ENCODE peak calls at places on chromosomes 1 and 21, in seven cellular contexts. One of them, this sample, is unnamed. For H3K4me1, the result is how much of the 10 kb centered on the place peaks cover.

GRCh38 chr1:1883092-1883858 is 7.6 kb downstream of the GNB1 start:
- DNase-seq in stomach: no peak
- DNase-seq in A549: no peak
- DNase-seq in hepatocyte: no peak
- DNase-seq in fibroblast of lung: no peak
- DNase-seq in left ventricle myocardium inferior: no peak
- DNase-seq in spleen: no peak
- DNase-seq in this sample: peak

GRCh38 chr1:208772891-208773290 is 528.7 kb upstream of the PLXNA2 start:
- DNase-seq in stomach: no peak
- DNase-seq in A549: no peak
- DNase-seq in hepatocyte: no peak
- DNase-seq in fibroblast of lung: no peak
- DNase-seq in left ventricle myocardium inferior: no peak
- DNase-seq in spleen: no peak
- DNase-seq in this sample: no peak

GRCh38 chr1:26932536-26932935 is 11.0 kb downstream of the NUDC start:
- DNase-seq in stomach: no peak
- DNase-seq in A549: no peak
- DNase-seq in hepatocyte: no peak
- DNase-seq in fibroblast of lung: no peak
- DNase-seq in left ventricle myocardium inferior: no peak
- DNase-seq in spleen: no peak
- DNase-seq in this sample: no peak

GRCh38 chr1:208837242-208837641 is 593.1 kb upstream of the PLXNA2 start:
- DNase-seq in stomach: no peak
- DNase-seq in A549: no peak
- DNase-seq in hepatocyte: no peak
- DNase-seq in fibroblast of lung: no peak
- DNase-seq in left ventricle myocardium inferior: no peak
- DNase-seq in spleen: no peak
- DNase-seq in this sample: no peak

GRCh38 chr1:226104671-226105121 is 42.2 kb downstream of the H3-3A start:
- DNase-seq in stomach: no peak
- DNase-seq in A549: no peak
- DNase-seq in hepatocyte: no peak
- DNase-seq in fibroblast of lung: no peak
- DNase-seq in left ventricle myocardium inferior: no peak
- DNase-seq in spleen: peak
- DNase-seq in this sample: no peak

GRCh38 chr1:204261746-204262505 is 48.1 kb upstream of the GOLT1A start:
- DNase-seq in stomach: no peak
- DNase-seq in A549: no peak
- DNase-seq in hepatocyte: no peak
- DNase-seq in fibroblast of lung: peak
- DNase-seq in left ventricle myocardium inferior: no peak
- DNase-seq in spleen: no peak
- DNase-seq in this sample: peak

GRCh38 chr1:223363057-223363855 is 720 bp downstream of the SUSD4 start:
- DNase-seq in stomach: no peak
- DNase-seq in A549: peak
- DNase-seq in hepatocyte: peak
- DNase-seq in fibroblast of lung: peak
- DNase-seq in left ventricle myocardium inferior: peak
- DNase-seq in spleen: no peak
- DNase-seq in this sample: peak

GRCh38 chr1:160779662-160780397 is 16.1 kb upstream of the LY9 start:
- DNase-seq in stomach: no peak
- DNase-seq in A549: peak
- DNase-seq in hepatocyte: peak
- DNase-seq in fibroblast of lung: no peak
- DNase-seq in left ventricle myocardium inferior: no peak
- DNase-seq in spleen: peak
- DNase-seq in this sample: no peak

GRCh38 chr21:33661146-33661545 is 18.8 kb downstream of the ITSN1 start:
- DNase-seq in stomach: no peak
- DNase-seq in A549: no peak
- DNase-seq in hepatocyte: no peak
- DNase-seq in fibroblast of lung: no peak
- DNase-seq in left ventricle myocardium inferior: no peak
- DNase-seq in spleen: no peak
- DNase-seq in this sample: no peak

GRCh38 chr1:223189903-223190724 is 47.1 kb upstream of the TLR5 start:
- DNase-seq in stomach: no peak
- DNase-seq in A549: no peak
- DNase-seq in hepatocyte: no peak
- DNase-seq in fibroblast of lung: no peak
- DNase-seq in left ventricle myocardium inferior: no peak
- DNase-seq in spleen: no peak
- DNase-seq in this sample: no peak

GRCh38 chr1:225446298-225446941 is 18.6 kb upstream of the LBR start:
- DNase-seq in stomach: no peak
- DNase-seq in A549: no peak
- DNase-seq in hepatocyte: no peak
- DNase-seq in fibroblast of lung: no peak
- DNase-seq in left ventricle myocardium inferior: no peak
- DNase-seq in spleen: no peak
- DNase-seq in this sample: no peak

GRCh38 chr1:161782886-161783285 is 16.8 kb downstream of the ATF6 start:
- DNase-seq in stomach: no peak
- DNase-seq in A549: no peak
- DNase-seq in hepatocyte: no peak
- DNase-seq in fibroblast of lung: no peak
- DNase-seq in left ventricle myocardium inferior: no peak
- DNase-seq in spleen: no peak
- DNase-seq in this sample: no peak

GRCh38 chr1:71473331-71473730 is 392.5 kb upstream of the ZRANB2 start:
- DNase-seq in stomach: no peak
- DNase-seq in A549: no peak
- DNase-seq in hepatocyte: no peak
- DNase-seq in fibroblast of lung: no peak
- DNase-seq in left ventricle myocardium inferior: no peak
- DNase-seq in spleen: no peak
- DNase-seq in this sample: no peak

GRCh38 chr21:27104749-27105439 is 138.0 kb upstream of the ADAMTS5 start:
- DNase-seq in stomach: no peak
- DNase-seq in A549: no peak
- DNase-seq in hepatocyte: no peak
- DNase-seq in fibroblast of lung: peak
- DNase-seq in left ventricle myocardium inferior: no peak
- DNase-seq in spleen: no peak
- DNase-seq in this sample: no peak

GRCh38 chr1:3064901-3065300 is 4.1 kb upstream of the PRDM16 start:
- DNase-seq in stomach: peak
- DNase-seq in A549: no peak
- DNase-seq in hepatocyte: no peak
- DNase-seq in fibroblast of lung: no peak
- DNase-seq in left ventricle myocardium inferior: no peak
- DNase-seq in spleen: no peak
- DNase-seq in this sample: peak
- H3K4me1 ChIP-seq in stomach: half or more
- H3K4me1 ChIP-seq in A549: under half
- H3K4me1 ChIP-seq in hepatocyte: under half
- H3K4me1 ChIP-seq in fibroblast of lung: under half
- H3K4me1 ChIP-seq in left ventricle myocardium inferior: half or more
- H3K4me1 ChIP-seq in spleen: under half
- H3K4me1 ChIP-seq in this sample: under half

GRCh38 chr1:111952258-111952657 is 37.2 kb downstream of the KCND3 start:
- DNase-seq in stomach: no peak
- DNase-seq in A549: no peak
- DNase-seq in hepatocyte: no peak
- DNase-seq in fibroblast of lung: no peak
- DNase-seq in left ventricle myocardium inferior: no peak
- DNase-seq in spleen: peak
- DNase-seq in this sample: no peak
- H3K27ac ChIP-seq in stomach: no peak
- H3K27ac ChIP-seq in A549: no peak
- H3K27ac ChIP-seq in hepatocyte: no peak
- H3K27ac ChIP-seq in fibroblast of lung: no peak
- H3K27ac ChIP-seq in left ventricle myocardium inferior: no peak
- H3K27ac ChIP-seq in spleen: no peak
- H3K27ac ChIP-seq in this sample: no peak

GRCh38 chr21:36321325-36322082 is 1.5 kb downstream of the MORC3 start:
- DNase-seq in stomach: peak
- DNase-seq in A549: no peak
- DNase-seq in hepatocyte: peak
- DNase-seq in fibroblast of lung: peak
- DNase-seq in left ventricle myocardium inferior: no peak
- DNase-seq in spleen: peak
- DNase-seq in this sample: no peak

GRCh38 chr21:36319767-36320420 is at the start of gene MORC3:
- DNase-seq in stomach: peak
- DNase-seq in A549: peak
- DNase-seq in hepatocyte: peak
- DNase-seq in fibroblast of lung: peak
- DNase-seq in left ventricle myocardium inferior: peak
- DNase-seq in spleen: peak
- DNase-seq in this sample: peak

GRCh38 chr21:36323032-36323431 is 3.0 kb downstream of the MORC3 start:
- DNase-seq in stomach: no peak
- DNase-seq in A549: no peak
- DNase-seq in hepatocyte: no peak
- DNase-seq in fibroblast of lung: no peak
- DNase-seq in left ventricle myocardium inferior: no peak
- DNase-seq in spleen: no peak
- DNase-seq in this sample: no peak

GRCh38 chr21:36322083-36322424 is 2.1 kb downstream of the MORC3 start:
- DNase-seq in stomach: no peak
- DNase-seq in A549: no peak
- DNase-seq in hepatocyte: no peak
- DNase-seq in fibroblast of lung: no peak
- DNase-seq in left ventricle myocardium inferior: no peak
- DNase-seq in spleen: no peak
- DNase-seq in this sample: no peak

DNA sequence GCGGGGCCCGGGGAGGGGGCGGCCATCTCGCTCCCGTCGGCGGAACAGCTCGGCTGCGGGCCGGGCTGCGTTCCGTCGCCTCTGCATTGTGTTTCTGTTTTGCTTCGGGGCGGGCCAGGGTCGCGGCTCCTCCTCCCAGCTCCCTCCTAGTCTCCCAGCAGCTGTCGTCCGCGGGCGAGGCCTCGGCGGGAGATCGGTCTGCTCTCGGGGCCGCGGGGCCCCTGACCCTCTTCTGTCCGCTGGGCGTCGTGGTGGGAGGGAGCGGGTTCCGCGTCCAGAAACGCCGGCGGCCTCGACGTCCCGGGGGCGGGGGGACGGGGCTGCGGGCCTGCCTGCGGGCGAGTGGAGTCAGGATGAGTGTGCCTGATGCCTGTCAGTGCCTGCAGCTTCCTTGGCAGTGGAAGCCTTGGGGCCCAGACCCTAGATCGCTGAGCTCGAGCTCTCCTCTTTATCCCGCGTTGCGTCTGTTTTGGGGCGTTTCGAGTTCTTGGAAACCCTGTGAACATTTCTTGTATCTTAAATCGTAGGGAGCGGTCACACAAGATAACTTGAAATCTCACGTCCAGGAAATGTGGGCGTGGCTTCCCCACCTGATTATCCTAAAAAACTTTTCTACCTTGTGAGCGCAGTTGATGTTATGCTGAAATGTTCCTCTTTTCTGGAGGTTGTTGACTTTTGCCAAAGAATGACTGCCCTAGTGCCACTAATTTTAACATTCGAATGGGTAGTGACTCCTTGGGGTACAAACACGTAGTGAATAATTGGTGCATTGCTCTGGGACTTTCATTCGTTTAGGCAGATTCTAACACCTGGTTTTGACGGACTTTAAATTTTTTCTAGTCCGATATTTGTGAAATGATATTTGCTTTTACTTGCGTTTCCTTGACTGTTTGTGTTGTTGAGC is 676 bp downstream of the MORC3 start:
- DNase-seq in stomach: peak
- DNase-seq in A549: peak
- DNase-seq in hepatocyte: peak
- DNase-seq in fibroblast of lung: peak
- DNase-seq in left ventricle myocardium inferior: peak
- DNase-seq in spleen: peak
- DNase-seq in this sample: peak
- TF ChIP-seq CTCF in stomach: no peak
- TF ChIP-seq CTCF in A549: no peak
- TF ChIP-seq CTCF in hepatocyte: no peak
- TF ChIP-seq CTCF in fibroblast of lung: no peak
- TF ChIP-seq CTCF in left ventricle myocardium inferior: peak
- TF ChIP-seq CTCF in spleen: peak
- TF ChIP-seq CTCF in this sample: no peak

GRCh38 chr1:155562581-155563376 is at the start of gene ASH1L:
- DNase-seq in stomach: peak
- DNase-seq in A549: peak
- DNase-seq in hepatocyte: peak
- DNase-seq in fibroblast of lung: peak
- DNase-seq in left ventricle myocardium inferior: peak
- DNase-seq in spleen: peak
- DNase-seq in this sample: peak
- H3K4me1 ChIP-seq in stomach: half or more
- H3K4me1 ChIP-seq in A549: under half
- H3K4me1 ChIP-seq in hepatocyte: under half
- H3K4me1 ChIP-seq in fibroblast of lung: under half
- H3K4me1 ChIP-seq in left ventricle myocardium inferior: half or more
- H3K4me1 ChIP-seq in spleen: under half
- H3K4me1 ChIP-seq in this sample: under half

GRCh38 chr1:245448858-245449534 is 294.2 kb downstream of the KIF26B start:
- DNase-seq in stomach: no peak
- DNase-seq in A549: no peak
- DNase-seq in hepatocyte: no peak
- DNase-seq in fibroblast of lung: peak
- DNase-seq in left ventricle myocardium inferior: no peak
- DNase-seq in spleen: no peak
- DNase-seq in this sample: no peak
- H3K27ac ChIP-seq in stomach: no peak
- H3K27ac ChIP-seq in A549: no peak
- H3K27ac ChIP-seq in hepatocyte: peak
- H3K27ac ChIP-seq in fibroblast of lung: no peak
- H3K27ac ChIP-seq in left ventricle myocardium inferior: no peak
- H3K27ac ChIP-seq in spleen: no peak
- H3K27ac ChIP-seq in this sample: no peak

GRCh38 chr1:35641233-35641866 is at the start of gene PSMB2:
- DNase-seq in stomach: peak
- DNase-seq in A549: peak
- DNase-seq in hepatocyte: peak
- DNase-seq in fibroblast of lung: peak
- DNase-seq in left ventricle myocardium inferior: peak
- DNase-seq in spleen: peak
- DNase-seq in this sample: peak
- TF ChIP-seq CTCF in stomach: no peak
- TF ChIP-seq CTCF in A549: no peak
- TF ChIP-seq CTCF in hepatocyte: no peak
- TF ChIP-seq CTCF in fibroblast of lung: no peak
- TF ChIP-seq CTCF in left ventricle myocardium inferior: no peak
- TF ChIP-seq CTCF in spleen: no peak
- TF ChIP-seq CTCF in this sample: no peak

This sample was measured in kidney.